ENCODE peak calls at places on chromosomes 1 and 21, in four cellular contexts. U is tibial nerve, A is IMR-90, W is A549. I is an unnamed sample. For H3K4me1, the result is how much of the 10 kb centered on the place peaks cover.

GRCh38 chr1:145997156-145998023 is 1.0 kb upstream of the TXNIP start:
- DNase-seq in W (no peak), A (no peak), U (no peak), I (no peak)

GRCh38 chr1:38941527-38942019 is at the start of gene RHBDL2:
- DNase-seq in W (peak), U (peak), A (peak), I (peak)

GRCh38 chr1:184157396-184157747 is 105.8 kb downstream of the TSEN15 start:
- DNase-seq in A (no peak), U (no peak), W (no peak), I (peak)

GRCh38 chr1:213486488-213486887 is 435.4 kb downstream of the RPS6KC1 start:
- DNase-seq in W (no peak), U (no peak), A (no peak), I (no peak)

GRCh38 chr1:29753771-29754607 is 517.7 kb downstream of the PTPRU start:
- DNase-seq in U (no peak), A (no peak), W (no peak), I (peak)

GRCh38 chr1:39194398-39195051 is 10.0 kb upstream of the MACF1 start:
- DNase-seq in A (no peak), W (no peak), U (no peak), I (no peak)

GRCh38 chr1:172742599-172743500 is 83.9 kb downstream of the FASLG start:
- DNase-seq in U (no peak), A (peak), W (peak), I (peak)

GRCh38 chr1:225766967-225767413 is 10.6 kb upstream of the SRP9 start:
- DNase-seq in A (peak), U (no peak), W (no peak), I (peak)

GRCh38 chr21:38768385-38769071 is 37.2 kb upstream of the ETS2 start:
- DNase-seq in A (peak), W (peak), U (no peak), I (peak)

GRCh38 chr1:24965571-24965930 is 35.5 kb upstream of the RUNX3 start:
- DNase-seq in W (no peak), A (no peak), U (no peak), I (no peak)

GRCh38 chr1:98661544-98662353 is at the start of gene SNX7:
- DNase-seq in U (peak), A (peak), W (peak), I (peak)

GRCh38 chr1:227749916-227750710 is 14.9 kb downstream of the SNAP47 start:
- DNase-seq in A (no peak), W (no peak), U (no peak), I (no peak)

GRCh38 chr21:41345934-41346685 is 15.7 kb upstream of the MX2 start:
- DNase-seq in W (no peak), A (no peak), U (no peak), I (no peak)

GRCh38 chr1:46020005-46020404 is 112.4 kb downstream of the PIK3R3 start:
- DNase-seq in W (no peak), U (no peak), A (no peak), I (no peak)

GRCh38 chr1:119040906-119041305 is 52.8 kb upstream of the TBX15 start:
- DNase-seq in A (peak), W (no peak), U (peak), I (no peak)

GRCh38 chr21:41759214-41759840 is 7.5 kb downstream of the RIPK4 start:
- DNase-seq in A (no peak), U (no peak), W (no peak), I (no peak)

GRCh38 chr1:37989381-37989930 is 366 bp downstream of the SF3A3 start:
- DNase-seq in U (no peak), W (no peak), A (peak), I (no peak)

GRCh38 chr1:8468751-8469150 is 150.8 kb downstream of the SLC45A1 start:
- DNase-seq in U (no peak), W (no peak), A (no peak), I (no peak)

GRCh38 chr1:1561801-1562470 is 12.7 kb downstream of the SSU72 start:
- DNase-seq in U (no peak), A (no peak), W (no peak), I (no peak)

GRCh38 chr1:96206451-96206850 is 515.1 kb upstream of the PTBP2 start:
- DNase-seq in U (no peak), W (no peak), A (no peak), I (no peak)

GRCh38 chr1:247111259-247111635 is 7.1 kb upstream of the ZNF669 start:
- DNase-seq in U (no peak), W (no peak), A (no peak), I (no peak)
- H3K4me3 ChIP-seq in U (peak), W (peak), A (peak), I (peak)

DNA sequence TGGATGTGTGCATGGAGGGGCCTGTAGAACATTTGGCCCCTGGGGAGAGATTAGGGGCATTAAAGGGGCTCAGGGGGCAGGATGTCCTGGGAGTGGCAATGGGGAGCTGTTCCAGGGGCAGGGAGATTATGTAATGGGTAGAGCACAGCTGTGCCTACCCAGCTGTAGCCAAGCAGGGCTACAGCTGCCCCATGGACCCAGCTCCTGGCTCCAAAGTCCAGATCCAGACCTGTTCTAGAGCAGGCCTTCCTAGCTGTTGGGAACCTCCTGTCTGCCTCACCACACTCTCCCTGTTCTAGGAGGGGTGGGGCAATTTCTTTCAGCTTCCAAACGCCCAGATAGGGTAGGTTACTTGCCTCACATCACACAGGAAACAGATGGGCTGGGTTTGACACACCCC is 5.6 kb downstream of the RPS6KA1 start:
- DNase-seq in U (no peak), W (no peak), A (no peak), I (no peak)
- H3K4me1 ChIP-seq in U (under half), W (under half), A (under half), I (under half)

GRCh38 chr1:150574260-150575071 is 4.9 kb downstream of the MCL1 start:
- DNase-seq in W (no peak), A (no peak), U (no peak), I (no peak)
- H3K4me3 ChIP-seq in W (peak), A (peak), U (peak), I (no peak)

DNA sequence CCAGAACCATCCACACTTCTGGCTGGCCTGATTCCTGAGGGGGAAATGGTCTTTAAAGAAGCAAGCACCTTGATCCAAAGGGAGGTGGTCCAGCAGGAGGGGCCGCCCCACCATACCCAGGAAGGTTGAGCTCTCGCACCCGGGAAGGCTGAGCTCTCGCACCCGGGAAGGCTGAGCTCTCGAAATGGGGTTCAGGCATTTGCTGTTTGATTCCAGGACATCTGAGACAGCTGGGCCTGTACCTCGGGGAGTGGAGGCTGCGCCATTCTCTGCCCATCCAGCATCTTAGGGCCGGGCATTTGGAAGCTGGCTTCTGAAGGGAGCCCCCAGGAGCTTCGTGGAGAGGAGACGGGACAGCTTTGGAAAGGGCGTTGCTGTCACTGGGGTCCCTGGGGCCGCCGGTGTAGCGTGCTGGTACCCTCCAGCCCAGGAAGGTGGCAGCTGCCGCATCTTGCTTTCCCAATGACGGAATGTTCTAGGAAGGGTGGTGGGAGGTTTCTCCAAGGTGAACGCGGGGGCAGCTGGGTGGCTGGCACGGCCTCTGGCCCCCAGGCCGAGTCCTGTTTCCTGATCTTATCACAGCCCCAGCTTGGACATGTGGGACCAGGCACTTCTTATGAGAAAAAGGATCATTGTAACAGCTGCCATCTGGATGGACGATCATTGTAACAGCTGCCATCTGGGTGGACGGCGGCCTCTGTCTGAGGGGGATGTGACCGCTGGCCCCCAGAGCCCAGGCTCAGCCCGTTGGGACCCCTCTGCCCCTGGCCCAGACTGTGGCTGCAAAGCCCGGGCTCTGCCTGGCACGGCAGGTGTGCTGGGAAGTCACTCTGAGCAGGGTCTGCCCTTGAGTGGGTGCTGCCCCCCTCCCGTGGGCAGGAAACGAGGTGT is 61.6 kb downstream of the COL18A1 start:
- DNase-seq in A (no peak), U (no peak), W (no peak), I (no peak)
- H3K4me1 ChIP-seq in A (under half), U (under half), W (under half), I (under half)

GRCh38 chr21:35428489-35428888 is 379.4 kb upstream of the RUNX1 start:
- DNase-seq in A (no peak), U (no peak), W (no peak), I (no peak)
- H3K4me3 ChIP-seq in A (no peak), U (no peak), W (no peak), I (no peak)

GRCh38 chr1:107529511-107530149 is 388.8 kb downstream of the NTNG1 start:
- DNase-seq in A (peak), U (no peak), W (peak), I (peak)

GRCh38 chr1:107534632-107535031 is 393.8 kb downstream of the NTNG1 start:
- DNase-seq in A (no peak), U (no peak), W (no peak), I (no peak)

GRCh38 chr1:107531065-107531908 is 390.4 kb downstream of the NTNG1 start:
- DNase-seq in W (no peak), U (no peak), A (no peak), I (no peak)

GRCh38 chr1:107530543-107530942 is 389.7 kb downstream of the NTNG1 start:
- DNase-seq in W (no peak), U (no peak), A (no peak), I (no peak)

GRCh38 chr1:107532318-107532717 is 391.5 kb downstream of the NTNG1 start:
- DNase-seq in U (no peak), W (no peak), A (no peak), I (no peak)
- H3K4me1 ChIP-seq in U (under half), W (under half), A (under half), I (under half)

DNA sequence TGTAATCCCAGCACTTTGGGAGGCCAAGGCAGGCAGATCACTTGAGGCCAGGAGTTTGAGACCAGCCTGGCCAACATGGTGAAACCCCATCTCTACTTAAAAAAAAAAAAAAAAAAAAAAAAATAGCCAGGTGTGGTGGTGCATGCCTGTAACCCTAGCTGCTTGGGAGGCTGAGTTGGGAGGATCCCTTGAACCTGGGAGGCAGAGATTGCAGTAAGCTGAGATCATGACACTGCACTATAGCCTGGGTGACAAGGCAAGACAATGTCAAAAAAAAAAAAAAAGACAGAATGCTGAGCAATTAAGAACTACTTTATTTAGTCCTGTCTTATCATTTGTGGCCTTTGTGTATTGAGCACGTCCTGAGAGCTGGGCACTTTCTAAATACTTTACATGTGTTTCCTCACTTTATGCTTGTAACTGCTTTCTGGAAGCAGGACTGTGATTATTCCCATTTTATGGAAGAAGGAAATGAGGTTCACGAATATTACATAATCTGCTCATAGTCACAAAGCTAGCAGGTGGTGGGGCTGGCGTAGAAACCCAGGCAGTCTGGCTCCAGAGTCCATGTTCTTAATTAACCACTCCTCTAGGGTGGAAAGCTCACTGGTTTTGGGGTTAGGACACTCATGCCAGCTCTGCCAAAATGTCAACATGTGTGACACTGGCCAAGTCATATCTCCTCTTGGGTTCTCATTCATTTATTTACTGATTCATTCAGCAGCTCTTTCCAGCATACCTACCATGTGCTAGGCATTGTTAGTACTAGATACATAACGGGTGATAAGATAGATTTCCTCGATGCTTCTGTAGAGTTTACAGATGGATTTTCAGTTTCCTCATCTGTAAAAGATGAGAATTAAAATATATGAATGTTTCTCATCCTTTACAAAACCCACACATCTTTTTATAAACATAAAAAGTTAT is 57.7 kb downstream of the DDR2 start:
- DNase-seq in A (peak), W (no peak), U (no peak), I (no peak)
- H3K4me3 ChIP-seq in A (no peak), W (no peak), U (no peak), I (no peak)

I was measured in SJSA1.